ENCODE peak calls at places on chromosomes 2 and 18, in six cellular contexts. Q, Y, L, V, K and A are unnamed samples.

GRCh38 chr18:55422456-55423185 is 165.4 kb downstream of the TCF4 start:
- DNase-seq in Q (no peak), Y (peak; percentile 44), L (no peak), V (no peak), K (no peak), A (peak; percentile 12)

GRCh38 chr2:155733091-155733870 is 599.2 kb downstream of the NR4A2 start:
- DNase-seq in Q (no peak), Y (no peak), L (no peak), V (no peak), K (no peak), A (no peak)

GRCh38 chr18:28582724-28583123 is 405.8 kb upstream of the CDH2 start:
- DNase-seq in Q (no peak), Y (no peak), L (no peak), V (no peak), K (no peak), A (no peak)

GRCh38 chr18:49597556-49597955 is 35.7 kb downstream of the LIPG start:
- DNase-seq in Q (no peak), Y (no peak), L (no peak), V (no peak), K (no peak), A (no peak)

GRCh38 chr18:58569490-58569911 is 59.4 kb downstream of the ALPK2 start:
- DNase-seq in Q (no peak), Y (no peak), L (no peak), V (no peak), K (no peak), A (no peak)

GRCh38 chr2:29755233-29755632 is 166.2 kb downstream of the ALK start:
- DNase-seq in Q (no peak), Y (no peak), L (no peak), V (no peak), K (no peak), A (no peak)

GRCh38 chr2:201127570-201127969 is 11.6 kb downstream of the CFLAR start:
- DNase-seq in Q (no peak), Y (peak; percentile 80), L (no peak), V (no peak), K (no peak), A (no peak)

GRCh38 chr2:72035518-72036172 is 112.0 kb downstream of the CYP26B1 start:
- DNase-seq in Q (no peak), Y (no peak), L (no peak), V (no peak), K (no peak), A (no peak)

GRCh38 chr2:109535217-109535946 is 78.4 kb downstream of the SEPTIN10 start:
- DNase-seq in Q (no peak), Y (no peak), L (no peak), V (no peak), K (no peak), A (no peak)